ENCODE peak calls at places on chromosomes 3 and 15, in five cellular contexts. U is trophoblast cell, O is fibroblast of lung, J is HCT116, P is tibial nerve. W is an unnamed sample.

GRCh38 chr3:90145094-90145810 is 1037.8 kb downstream of the EPHA3 start:
- DNase-seq in J (no peak), U (no peak), O (no peak), P (no peak), W (no peak)

GRCh38 chr3:45715945-45716344 is 26.7 kb downstream of the SACM1L start:
- DNase-seq in O (peak), U (no peak), P (no peak), J (no peak), W (no peak)

GRCh38 chr3:196901768-196902167 is 34.0 kb downstream of the SENP5 start:
- DNase-seq in O (no peak), P (no peak), U (no peak), J (no peak), W (no peak)

GRCh38 chr15:97817266-97817890 is 143.1 kb upstream of the ARRDC4 start:
- DNase-seq in J (no peak), U (no peak), O (no peak), P (no peak), W (no peak)

GRCh38 chr3:172808969-172809546 is 58.5 kb downstream of the ECT2 start:
- DNase-seq in P (no peak), U (peak), J (peak), O (peak), W (no peak)

GRCh38 chr15:89227425-89227824 is 6.0 kb upstream of the RLBP1 start:
- DNase-seq in O (no peak), P (no peak), U (no peak), J (no peak), W (no peak)

GRCh38 chr15:96042734-96043224 is 287.7 kb upstream of the NR2F2 start:
- DNase-seq in P (no peak), U (no peak), J (no peak), O (no peak), W (no peak)

GRCh38 chr15:63487076-63487757 is 17.2 kb upstream of the USP3 start:
- DNase-seq in U (peak), J (peak), P (peak), O (peak), W (peak)

GRCh38 chr15:41878355-41878699 is 15.5 kb downstream of the SPTBN5 start:
- DNase-seq in P (no peak), J (no peak), U (no peak), O (no peak), W (no peak)

GRCh38 chr15:39598186-39598850 is 17.4 kb downstream of the THBS1 start:
- DNase-seq in U (no peak), J (no peak), P (no peak), O (peak), W (no peak)

GRCh38 chr3:45673273-45673672 is 15.9 kb upstream of the SACM1L start:
- DNase-seq in O (no peak), J (no peak), P (no peak), U (no peak), W (no peak)

GRCh38 chr3:127377801-127378442 is 90.1 kb upstream of the PRR20G start:
- DNase-seq in U (no peak), O (no peak), J (no peak), P (no peak), W (no peak)

GRCh38 chr3:4834403-4834866 is 144.8 kb upstream of the BHLHE40 start:
- DNase-seq in P (no peak), J (no peak), O (no peak), U (no peak), W (no peak)

GRCh38 chr3:135239485-135239884 is 444.4 kb downstream of the EPHB1 start:
- DNase-seq in P (no peak), U (no peak), O (no peak), J (no peak), W (no peak)

GRCh38 chr3:81394656-81395055 is 366.8 kb downstream of the GBE1 start:
- DNase-seq in J (no peak), P (no peak), U (no peak), O (no peak), W (no peak)

GRCh38 chr3:157115069-157116006 is 44.6 kb downstream of the CCNL1 start:
- DNase-seq in J (no peak), O (no peak), P (no peak), U (peak), W (no peak)

GRCh38 chr15:70195808-70196304 is 98.1 kb upstream of the TLE3 start:
- DNase-seq in O (peak), J (no peak), U (peak), P (peak), W (peak)

GRCh38 chr3:156183396-156183795 is 63.0 kb downstream of the KCNAB1 start:
- DNase-seq in U (no peak), P (no peak), J (no peak), O (no peak), W (no peak)

GRCh38 chr3:184227481-184227935 is 1.9 kb upstream of the VWA5B2 start:
- DNase-seq in P (no peak), O (peak), J (no peak), U (no peak), W (no peak)

GRCh38 chr3:176633511-176633910 is 563.8 kb downstream of the TBL1XR1 start:
- DNase-seq in J (no peak), P (no peak), U (no peak), O (no peak), W (no peak)

GRCh38 chr3:98733055-98733777 is 29.9 kb upstream of the ST3GAL6 start:
- DNase-seq in J (no peak), P (peak), O (peak), U (no peak), W (peak)

GRCh38 chr3:50272911-50273688 is 4.2 kb downstream of the SEMA3B start:
- DNase-seq in O (peak), J (no peak), U (peak), P (peak), W (peak)

GRCh38 chr3:24520941-24521305 is 26.3 kb upstream of the THRB start:
- DNase-seq in O (no peak), U (no peak), P (no peak), J (no peak), W (no peak)
- H3K27ac ChIP-seq in O (no peak), U (no peak), P (no peak), J (no peak), W (no peak)

DNA sequence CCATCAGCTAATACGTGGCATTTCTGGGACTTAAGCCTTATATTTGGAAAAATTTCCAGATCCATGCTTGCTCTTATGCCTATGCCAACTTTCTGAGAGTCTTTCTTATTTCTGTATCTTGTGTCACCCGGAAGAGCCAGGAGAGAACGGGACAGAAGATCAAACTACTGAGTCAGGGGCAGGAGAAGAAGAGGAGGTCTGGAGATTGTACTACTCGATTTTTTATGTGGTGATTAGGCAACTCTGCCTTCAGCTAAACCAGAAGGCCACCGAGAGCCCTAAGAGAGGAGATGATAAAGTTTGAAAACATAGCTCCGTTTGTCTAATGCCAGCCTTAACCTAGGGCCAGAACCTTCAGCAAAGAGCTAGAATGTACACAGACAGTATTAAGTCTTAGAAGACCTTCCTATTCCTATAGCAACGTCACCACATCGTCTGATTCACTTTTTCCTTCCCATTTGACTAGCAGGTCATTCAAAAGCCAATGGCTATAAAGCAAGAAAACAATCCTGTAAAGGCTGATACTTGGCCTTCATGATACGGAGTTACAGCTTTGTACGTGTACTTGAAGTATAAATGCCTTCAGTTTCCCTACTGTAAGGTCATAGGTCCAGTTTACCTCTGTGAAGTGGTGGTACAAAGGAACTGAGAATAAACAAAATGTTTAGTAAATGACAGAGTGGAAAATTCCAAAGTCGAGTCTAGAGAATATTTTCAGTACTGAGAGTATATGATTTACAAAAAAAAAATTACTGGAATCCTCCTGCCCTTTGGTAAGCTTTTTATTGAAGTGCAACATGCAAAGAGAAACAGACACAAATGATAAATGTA is 96.1 kb upstream of the ICE2 start:
- DNase-seq in U (no peak), J (no peak), O (no peak), P (no peak), W (no peak)
- H3K27ac ChIP-seq in U (no peak), J (no peak), O (no peak), P (no peak), W (no peak)

DNA sequence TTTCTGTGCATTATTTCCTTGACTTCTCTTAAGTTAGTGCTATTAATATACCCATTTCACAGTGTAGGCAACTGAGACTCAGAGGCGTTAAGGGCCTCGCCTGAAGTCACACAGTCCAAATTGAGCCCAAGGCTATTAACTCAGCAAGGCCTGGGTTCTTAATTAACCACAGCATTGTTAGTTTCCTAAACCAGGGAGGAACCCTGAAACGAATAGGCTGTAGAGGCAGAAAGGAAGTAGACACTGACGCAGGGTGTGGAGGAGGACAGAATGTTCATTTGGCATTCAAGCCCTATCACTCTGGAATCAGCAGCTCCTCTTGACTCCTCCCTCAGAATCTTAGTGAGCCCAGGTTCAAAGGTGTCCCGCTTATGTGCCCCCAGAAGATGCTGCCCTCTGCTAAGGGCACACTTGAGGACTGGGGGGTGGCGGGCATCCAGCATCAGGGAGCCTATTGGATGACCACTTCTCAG is 13.9 kb downstream of the ARHGEF3 start:
- DNase-seq in O (no peak), J (no peak), U (no peak), P (no peak), W (no peak)
- H3K27ac ChIP-seq in O (no peak), J (no peak), U (no peak), P (no peak), W (no peak)

GRCh38 chr3:24494616-24495333 is at the start of gene THRB:
- DNase-seq in O (peak), P (peak), J (peak), U (peak), W (peak)

GRCh38 chr3:24492971-24493551 is 1.6 kb downstream of the THRB start:
- DNase-seq in J (no peak), U (no peak), P (no peak), O (no peak), W (no peak)

GRCh38 chr3:24495334-24495994 is 814 bp upstream of the THRB start:
- DNase-seq in U (peak), P (peak), J (peak), O (no peak), W (peak)

GRCh38 chr3:24496529-24497482 is 2.2 kb upstream of the THRB start:
- DNase-seq in J (peak), P (peak), U (peak), O (peak), W (no peak)

GRCh38 chr3:24493951-24494615 is 567 bp downstream of the THRB start:
- DNase-seq in U (peak), O (peak), P (peak), J (no peak), W (no peak)
- H3K27ac ChIP-seq in U (peak), O (no peak), P (peak), J (peak), W (peak)

DNA sequence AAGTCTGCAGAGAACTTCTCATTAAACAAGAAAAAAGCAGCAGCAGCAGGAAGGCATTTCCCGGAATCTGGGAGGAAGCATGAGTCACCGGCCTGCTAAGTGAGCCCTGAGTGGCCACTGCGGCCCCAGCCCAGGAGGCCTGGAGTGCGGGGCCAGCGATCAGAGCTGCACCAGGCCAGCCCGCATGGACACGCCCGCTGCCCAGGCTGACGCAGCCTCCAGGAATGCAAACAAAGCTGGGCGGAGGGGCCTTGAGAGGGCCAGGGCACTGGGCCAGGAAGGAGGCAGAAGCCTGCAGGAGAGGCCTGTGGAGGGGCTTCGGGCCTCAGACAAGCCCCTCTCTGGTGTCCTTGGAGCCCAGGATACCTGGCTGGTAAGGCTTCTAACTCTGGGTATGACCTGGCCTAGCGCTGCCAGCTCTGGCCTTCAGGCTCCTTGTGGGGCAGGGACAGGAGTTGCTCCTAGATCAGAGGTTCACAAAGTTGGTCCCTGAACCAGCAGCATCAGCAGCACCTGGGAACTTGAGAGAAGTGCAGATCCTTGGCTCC is 101.2 kb downstream of the SMAD6 start:
- DNase-seq in O (peak), U (peak), P (peak), J (peak), W (no peak)
- H3K27ac ChIP-seq in O (peak), U (peak), P (peak), J (peak), W (peak)

GRCh38 chr15:93460717-93461116 is 371.7 kb upstream of the RGMA start:
- DNase-seq in U (no peak), O (no peak), J (no peak), P (no peak), W (no peak)
- H3K27ac ChIP-seq in U (no peak), O (no peak), J (no peak), P (no peak), W (no peak)

GRCh38 chr15:76337739-76338554 is 1.4 kb downstream of the ISL2 start:
- DNase-seq in O (no peak), P (no peak), J (no peak), U (no peak), W (no peak)
- H3K27ac ChIP-seq in O (no peak), P (no peak), J (peak), U (no peak), W (no peak)

GRCh38 chr3:47431225-47431624 is 44.5 kb downstream of the SCAP start:
- DNase-seq in O (no peak), P (no peak), J (no peak), U (no peak), W (no peak)

GRCh38 chr3:47432673-47433072 is 43.1 kb downstream of the SCAP start:
- DNase-seq in P (no peak), J (no peak), O (no peak), U (no peak), W (no peak)

GRCh38 chr3:47436180-47436579 is 39.6 kb downstream of the SCAP start:
- DNase-seq in O (no peak), U (no peak), J (no peak), P (no peak), W (no peak)

GRCh38 chr3:47434849-47435248 is 40.9 kb downstream of the SCAP start:
- DNase-seq in P (no peak), J (no peak), O (no peak), U (no peak), W (no peak)

DNA sequence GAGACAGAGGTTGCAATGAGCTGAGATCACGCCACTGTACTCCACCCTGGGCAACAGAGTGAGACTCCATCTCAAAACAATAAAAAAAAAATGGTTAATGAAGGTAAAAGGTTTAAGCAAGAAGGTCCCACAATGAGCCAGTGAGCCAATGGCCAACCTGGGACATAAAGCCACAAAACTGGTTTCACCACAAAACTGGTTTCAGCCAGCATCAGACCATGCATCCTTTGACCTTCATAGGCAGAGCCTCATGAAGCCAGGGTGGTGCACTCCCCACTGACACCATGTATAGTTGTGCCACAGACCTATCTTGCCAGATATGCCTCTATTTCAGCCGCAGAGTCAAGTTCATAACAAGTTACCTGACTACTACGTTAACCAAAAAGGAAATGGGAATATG is 41.9 kb downstream of the SCAP start:
- DNase-seq in P (no peak), U (peak), J (no peak), O (no peak), W (no peak)
- H3K27ac ChIP-seq in P (no peak), U (no peak), J (no peak), O (no peak), W (no peak)

W was measured in caudate nucleus.